ENCODE peak calls at places on chromosomes 12 and 14, in eight cellular contexts. N is HepG2, K is HCT116, Y is K562, J is H1, A is endothelial cell of umbilical vein, P is GM23338, E is GM12878. D is an unnamed sample.
A peak's percentile ranks its signal among the peaks of the same experiment; 100 is the strongest.

GRCh38 chr12:132347471-132347855 is 18.1 kb upstream of the GALNT9 start:
- DNase-seq in J (no peak), K (no peak), A (no peak), E (no peak), P (no peak), N (no peak), Y (no peak), D (no peak)

GRCh38 chr14:20332386-20332945 is 613 bp downstream of the CCNB1IP1 start:
- DNase-seq in P (peak; percentile 31), N (peak; percentile 42), A (no peak), K (no peak), Y (peak; percentile 13), J (no peak), E (no peak), D (no peak)

GRCh38 chr12:120230326-120230973 is 29.5 kb upstream of the RPLP0 start:
- DNase-seq in N (peak; percentile 89), P (peak; percentile 100), E (no peak), J (peak; percentile 83), K (peak; percentile 86), A (peak; percentile 78), Y (peak; percentile 91), D (no peak)

GRCh38 chr14:53494587-53494986 is 341.5 kb upstream of the DDHD1 start:
- DNase-seq in E (no peak), A (no peak), J (no peak), K (no peak), Y (no peak), P (no peak), N (no peak), D (no peak)

GRCh38 chr14:74980398-74980745 is 22.3 kb upstream of the EIF2B2 start:
- DNase-seq in N (no peak), K (no peak), A (peak; percentile 43), E (no peak), Y (no peak), P (no peak), J (no peak), D (no peak)

GRCh38 chr14:90291699-90292098 is 35.3 kb downstream of the PSMC1 start:
- DNase-seq in P (no peak), J (no peak), Y (no peak), E (no peak), A (no peak), K (no peak), N (no peak), D (no peak)

GRCh38 chr12:110718222-110718908 is 24.3 kb downstream of the PPP1CC start:
- DNase-seq in P (no peak), E (no peak), J (peak; percentile 33), N (no peak), A (no peak), K (no peak), Y (no peak), D (no peak)

GRCh38 chr14:83826838-83827237 is 1703.1 kb upstream of the FLRT2 start:
- DNase-seq in N (no peak), J (no peak), K (no peak), Y (no peak), A (no peak), E (no peak), P (peak; percentile 20), D (no peak)

GRCh38 chr12:24719293-24719721 is 229.6 kb downstream of the BCAT1 start:
- DNase-seq in J (no peak), P (no peak), N (no peak), A (peak; percentile 7), E (no peak), K (no peak), Y (no peak), D (peak; percentile 16)

GRCh38 chr12:4956054-4956453 is 46.3 kb downstream of the KCNA1 start:
- DNase-seq in N (no peak), K (no peak), E (no peak), Y (no peak), J (no peak), P (no peak), A (no peak), D (no peak)

GRCh38 chr12:99281277-99281676 is 366.3 kb upstream of the GARIN6 start:
- DNase-seq in A (no peak), J (no peak), E (no peak), Y (no peak), K (no peak), N (no peak), P (no peak), D (no peak)

GRCh38 chr12:93943766-93944165 is 204.6 kb upstream of the PLXNC1 start:
- DNase-seq in E (no peak), K (peak; percentile 3), N (no peak), J (no peak), P (no peak), Y (no peak), A (no peak), D (no peak)

GRCh38 chr14:26596722-26597030 is 1.2 kb downstream of the NOVA1 start:
- DNase-seq in A (peak; percentile 28), Y (no peak), K (no peak), P (no peak), E (no peak), N (no peak), J (no peak), D (no peak)

GRCh38 chr12:89695100-89695499 is 13.5 kb downstream of the ATP2B1 start:
- DNase-seq in E (no peak), J (no peak), P (no peak), K (no peak), N (no peak), Y (no peak), A (peak; percentile 38), D (no peak)

GRCh38 chr12:108722992-108723766 is 8.1 kb downstream of the CORO1C start:
- DNase-seq in P (no peak), N (no peak), Y (no peak), A (peak; percentile 65), K (no peak), J (no peak), E (no peak), D (no peak)

GRCh38 chr12:85920324-85920947 is 46.3 kb downstream of the NTS start:
- DNase-seq in J (no peak), E (no peak), Y (peak; percentile 2), A (peak; percentile 53), N (peak; percentile 12), K (peak; percentile 26), P (peak; percentile 73), D (peak; percentile 42)

DNA sequence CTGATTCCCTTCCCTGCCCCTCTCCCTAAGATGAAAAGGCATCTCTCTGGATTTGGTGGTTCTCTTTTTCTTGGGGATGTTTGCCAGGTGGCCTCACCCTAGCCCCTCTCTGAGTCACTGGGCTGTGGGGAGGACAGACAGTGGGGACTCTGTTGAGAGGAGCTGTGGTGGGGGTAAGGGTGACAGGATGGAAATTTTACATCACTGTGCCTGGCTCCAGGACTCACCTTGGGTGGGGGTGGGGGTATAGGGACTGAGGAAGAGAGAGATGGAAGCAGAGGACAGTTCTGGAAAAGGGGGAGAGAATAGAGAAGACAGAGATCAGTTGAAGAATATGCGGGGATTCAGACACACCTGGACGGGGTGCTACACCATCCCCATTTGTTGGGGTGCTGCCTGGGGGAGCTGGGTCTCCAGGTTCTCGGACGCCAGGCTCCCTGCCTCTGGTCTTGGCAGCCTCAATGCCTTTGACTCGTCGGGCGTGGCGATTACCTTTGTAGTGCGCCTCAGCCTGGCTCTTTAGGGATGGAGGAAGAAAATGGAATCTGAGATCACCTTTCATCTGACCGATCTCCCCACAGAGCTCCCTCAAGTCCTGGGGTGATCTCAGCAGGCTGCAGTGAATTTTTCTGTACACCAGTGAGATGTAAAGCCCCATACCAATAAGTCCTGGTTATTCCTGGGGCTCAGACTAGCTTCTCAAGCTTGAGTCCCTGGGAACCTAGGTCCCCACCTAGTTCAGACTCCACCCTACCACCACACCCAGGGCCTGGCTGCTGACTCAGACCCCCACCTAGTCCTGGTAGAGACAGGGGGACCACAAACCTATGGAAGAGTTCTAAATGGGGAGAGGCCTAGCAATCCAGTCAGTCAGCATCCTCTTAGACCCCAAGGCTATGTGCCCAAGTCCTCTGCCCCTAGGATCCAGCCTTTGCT is 9.6 kb upstream of the GPR84 start:
- DNase-seq in J (no peak), N (no peak), A (no peak), E (no peak), Y (no peak), P (no peak), K (peak; percentile 61), D (no peak)
- H3K27ac ChIP-seq in J (no peak overlapping the region), N (no peak overlapping the region), A (no peak overlapping the region), E (no peak overlapping the region), Y (no peak overlapping the region), P (no peak overlapping the region), K (peak overlapping the region; percentile 82), D (no peak overlapping the region)

GRCh38 chr14:103121846-103122577 is 1.2 kb upstream of the TNFAIP2 start:
- DNase-seq in E (no peak), K (no peak), J (peak; percentile 80), P (peak; percentile 74), Y (peak; percentile 71), N (peak; percentile 74), A (peak; percentile 73), D (no peak)

GRCh38 chr14:103122578-103123127 is 608 bp upstream of the TNFAIP2 start:
- DNase-seq in Y (peak; percentile 35), J (peak; percentile 85), K (no peak), P (no peak), E (no peak), N (no peak), A (peak; percentile 41), D (no peak)

GRCh38 chr14:103124501-103125001 is 1.3 kb downstream of the TNFAIP2 start:
- DNase-seq in N (no peak), J (no peak), E (no peak), Y (no peak), P (no peak), A (no peak), K (no peak), D (no peak)

GRCh38 chr14:103123634-103124500 is 606 bp downstream of the TNFAIP2 start:
- DNase-seq in K (no peak), P (peak; percentile 70), J (peak; percentile 82), Y (peak; percentile 49), N (no peak), A (peak; percentile 49), E (no peak), D (no peak)

DNA sequence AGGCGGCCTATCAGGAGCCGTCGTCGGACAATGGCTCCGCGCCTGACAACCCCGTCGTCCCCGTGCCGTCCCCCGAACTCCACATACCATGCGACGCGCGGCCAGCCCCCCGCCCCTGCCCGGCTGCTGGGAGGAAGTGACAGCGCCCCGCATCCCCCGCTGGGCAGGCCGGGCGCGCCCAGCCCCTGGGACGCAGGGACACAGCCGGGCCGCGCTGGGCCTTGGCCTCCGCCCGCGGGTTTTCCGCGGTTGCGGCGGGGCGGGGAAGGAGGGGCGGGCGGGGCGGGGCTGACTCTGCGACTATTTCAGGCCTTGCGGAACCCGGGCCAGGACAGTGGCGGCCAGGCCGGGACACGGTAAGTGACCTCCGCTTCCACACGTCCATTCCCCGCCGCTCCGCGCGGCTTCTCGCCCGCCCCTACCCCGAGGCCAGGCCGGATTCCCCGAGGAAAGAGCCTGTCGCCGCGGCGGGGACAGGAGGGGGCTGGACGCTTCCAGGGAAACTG is at the start of gene TNFAIP2:
- DNase-seq in E (no peak), J (peak; percentile 83), N (no peak), K (no peak), P (peak; percentile 85), Y (peak; percentile 69), A (no peak), D (no peak)
- TF ChIP-seq EZH2 in E (no peak), J (no peak), N (no peak), K (no peak), P (no peak), Y (no peak), A (no peak), D (no peak)

GRCh38 chr12:62934799-62935674 is at the start of gene PPM1H:
- DNase-seq in P (peak; percentile 98), A (peak; percentile 63), N (peak; percentile 86), J (peak; percentile 94), Y (peak; percentile 88), E (no peak), K (peak; percentile 68), D (no peak)
- TF ChIP-seq POLR2AphosphoS5 in P (peak; percentile 92), A (no peak), N (peak; percentile 72), J (peak; percentile 51), Y (peak; percentile 36), E (no peak), K (peak; percentile 82), D (no peak)

GRCh38 chr14:92748259-92749016 is at the start of gene LGMN:
- DNase-seq in J (peak; percentile 92), P (peak; percentile 98), K (peak; percentile 88), N (peak; percentile 92), Y (peak; percentile 58), E (no peak), A (peak; percentile 97), D (peak; percentile 76)
- H3K27ac ChIP-seq in J (no peak within 1 kb of the TSS), P (no peak within 1 kb of the TSS), K (peak within 1 kb of the TSS; percentile 45), N (peak within 1 kb of the TSS; percentile 50), Y (no peak within 1 kb of the TSS), E (peak within 1 kb of the TSS; percentile 45), A (peak within 1 kb of the TSS; percentile 59), D (no peak within 1 kb of the TSS)

D was measured in SK-N-MC.